ENCODE peak calls at places on chromosomes 4 and X, in four cellular contexts. S is K562, F is H1, A is GM12878. L is an unnamed sample.
A peak's percentile ranks its signal among the peaks of the same experiment; 100 is the strongest.

GRCh38 chr4:20253799-20254409 is 2.2 kb downstream of the SLIT2 start:
- DNase-seq in A (no peak), S (no peak), F (no peak), L (peak; percentile 67)

GRCh38 chr4:130053723-130054122 is 957.8 kb downstream of the C4orf33 start:
- DNase-seq in F (no peak), A (no peak), S (no peak), L (no peak)

GRCh38 chrX:10926404-10926803 is 184.7 kb upstream of the HCCS start:
- DNase-seq in S (no peak), A (no peak), F (no peak), L (no peak)

GRCh38 chr4:169253904-169254303 is 16.9 kb downstream of the SH3RF1 start:
- DNase-seq in S (no peak), F (no peak), A (no peak), L (no peak)

GRCh38 chrX:22365460-22365859 is 92.7 kb downstream of the CBLL2 start:
- DNase-seq in A (no peak), F (no peak), S (no peak), L (no peak)

GRCh38 chrX:29468911-29469494 is 746.4 kb upstream of the MAGEB2 start:
- DNase-seq in F (no peak), A (no peak), S (no peak), L (no peak)

GRCh38 chrX:51215266-51215665 is 117.4 kb upstream of the NUDT10 start:
- DNase-seq in F (no peak), A (no peak), S (no peak), L (no peak)

GRCh38 chr4:17072483-17072882 is 174.0 kb upstream of the LDB2 start:
- DNase-seq in F (no peak), S (no peak), A (no peak), L (no peak)

GRCh38 chrX:9164535-9165425 is 130.9 kb upstream of the FAM9B start:
- DNase-seq in S (no peak), A (no peak), F (no peak), L (no peak)

GRCh38 chrX:45445745-45446412 is 245.2 kb upstream of the DIPK2B start:
- DNase-seq in F (no peak), A (no peak), S (no peak), L (no peak)

GRCh38 chr4:159267940-159268327 is 165.1 kb downstream of the RAPGEF2 start:
- DNase-seq in S (no peak), F (no peak), A (no peak), L (no peak)

GRCh38 chr4:38241541-38241940 is 281.3 kb downstream of the PTTG2 start:
- DNase-seq in S (no peak), F (no peak), A (no peak), L (no peak)
- TF ChIP-seq NRF1 in S (no peak), F (no peak), A (no peak), L (no peak)

DNA sequence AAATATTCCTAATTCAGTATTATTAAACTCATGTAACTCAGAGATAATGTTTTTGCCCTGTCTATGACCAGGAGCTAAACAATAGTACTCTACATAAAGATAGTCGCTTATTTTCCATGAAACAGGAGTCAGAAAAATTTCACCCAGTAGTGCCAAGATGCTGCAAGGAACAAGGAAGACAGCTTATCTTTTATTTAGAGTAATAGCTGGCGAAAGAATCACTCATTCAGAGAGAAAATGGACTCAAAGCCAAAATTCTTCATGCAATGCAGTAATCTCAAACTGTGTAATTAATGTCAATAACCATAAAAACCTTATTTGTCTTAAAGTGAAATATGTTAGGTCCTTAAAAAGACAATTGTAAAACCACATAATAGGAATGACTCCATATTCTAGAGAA is 477.8 kb downstream of the ANKRD50 start:
- DNase-seq in S (no peak), A (no peak), F (no peak), L (no peak)
- H2AFZ ChIP-seq in S (no peak overlapping the region), A (no peak overlapping the region), F (no peak overlapping the region), L (peak overlapping the region; percentile 30)

DNA sequence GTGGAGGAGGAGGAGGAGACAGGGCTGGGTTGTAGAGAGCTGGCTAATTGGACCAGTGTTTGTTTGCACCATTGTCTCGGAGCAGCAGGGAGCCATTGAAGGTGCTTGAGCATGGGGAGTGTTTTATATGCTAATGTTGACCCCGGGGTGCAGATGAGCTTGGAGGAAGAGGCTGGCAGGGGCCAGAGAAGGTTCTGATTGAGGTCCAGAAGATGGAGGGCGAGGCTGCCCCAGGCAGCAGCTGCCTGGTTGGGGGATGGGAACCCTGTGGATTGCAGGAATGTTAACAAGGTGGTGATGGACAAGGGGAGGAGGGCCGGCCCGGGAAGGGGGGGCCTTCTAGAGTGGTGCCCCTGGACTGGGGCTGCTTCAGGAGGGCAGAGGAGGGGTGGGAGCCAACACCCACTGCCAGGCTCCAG is 18.0 kb downstream of the DOK7 start:
- DNase-seq in A (no peak), S (no peak), F (peak; percentile 50), L (no peak)
- TF ChIP-seq NRF1 in A (no peak), S (no peak), F (no peak), L (no peak)

GRCh38 chr4:124278477-124278876 is 434.1 kb downstream of the ANKRD50 start:
- DNase-seq in A (no peak), F (no peak), S (no peak), L (peak; percentile 29)
- H2AFZ ChIP-seq in A (no peak overlapping the region), F (no peak overlapping the region), S (no peak overlapping the region), L (no peak overlapping the region)

DNA sequence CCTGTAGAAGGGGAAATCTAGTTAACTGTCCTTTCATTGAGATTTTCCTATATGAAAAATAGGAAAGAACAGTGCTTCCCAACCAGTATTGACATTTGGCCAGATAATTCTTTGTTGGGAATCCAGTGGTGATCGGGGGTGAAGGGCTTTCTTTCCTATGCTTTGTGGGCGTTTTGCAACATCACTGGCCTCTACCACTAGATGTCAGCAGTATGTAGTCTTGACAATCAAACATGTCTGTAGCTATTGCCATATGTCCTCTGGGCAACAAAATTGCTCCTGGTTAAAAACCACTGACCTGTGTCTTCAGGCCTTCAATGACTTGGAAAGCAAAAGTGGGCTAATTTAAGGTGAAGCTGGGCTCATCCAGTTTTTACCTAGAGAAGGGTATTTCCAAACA is 658.5 kb downstream of the DACH2 start:
- DNase-seq in F (no peak), A (no peak), S (peak; percentile 2), L (peak; percentile 12)
- TF ChIP-seq NRF1 in F (no peak), A (no peak), S (no peak), L (no peak)

GRCh38 chr4:55458611-55459010 is 62.9 kb downstream of the TMEM165 start:
- DNase-seq in F (no peak), S (no peak), A (no peak), L (no peak)

GRCh38 chr4:55458164-55458563 is 62.4 kb downstream of the TMEM165 start:
- DNase-seq in S (no peak), A (no peak), F (no peak), L (no peak)
- H2AFZ ChIP-seq in S (no peak overlapping the region), A (no peak overlapping the region), F (no peak overlapping the region), L (no peak overlapping the region)

GRCh38 chr4:144656857-144657256 is 10.9 kb downstream of the HHIP start:
- DNase-seq in F (no peak), A (no peak), S (no peak), L (no peak)
- TF ChIP-seq NRF1 in F (no peak), A (no peak), S (no peak), L (no peak)

GRCh38 chr4:11427201-11427996 is 1.3 kb downstream of the HS3ST1 start:
- DNase-seq in A (no peak), F (no peak), S (no peak), L (no peak)
- H2AFZ ChIP-seq in A (no peak overlapping the region), F (peak overlapping the region; percentile 26), S (no peak overlapping the region), L (no peak overlapping the region)

GRCh38 chr4:105569851-105570207 is 17.4 kb downstream of the ARHGEF38 start:
- DNase-seq in A (no peak), S (no peak), F (no peak), L (no peak)

GRCh38 chr4:105572296-105572695 is 19.9 kb downstream of the ARHGEF38 start:
- DNase-seq in S (no peak), F (no peak), A (no peak), L (no peak)

GRCh38 chr4:105563352-105563751 is 10.9 kb downstream of the ARHGEF38 start:
- DNase-seq in F (no peak), A (no peak), S (no peak), L (no peak)

GRCh38 chr4:105569014-105569850 is 16.8 kb downstream of the ARHGEF38 start:
- DNase-seq in F (no peak), S (no peak), A (no peak), L (no peak)
- TF ChIP-seq NRF1 in F (no peak), S (no peak), A (no peak), L (no peak)

GRCh38 chr4:93748380-93748779 is 80.2 kb upstream of the ATOH1 start:
- DNase-seq in S (no peak), F (no peak), A (no peak), L (no peak)

GRCh38 chr4:93749351-93749761 is 79.2 kb upstream of the ATOH1 start:
- DNase-seq in A (peak; percentile 57), S (no peak), F (no peak), L (no peak)

GRCh38 chr4:93747220-93747619 is 81.3 kb upstream of the ATOH1 start:
- DNase-seq in S (no peak), A (no peak), F (no peak), L (peak; percentile 21)

GRCh38 chr4:93751410-93751809 is 77.1 kb upstream of the ATOH1 start:
- DNase-seq in A (no peak), S (no peak), F (no peak), L (no peak)

GRCh38 chr4:93748943-93749342 is 79.6 kb upstream of the ATOH1 start:
- DNase-seq in F (no peak), S (no peak), A (peak; percentile 32), L (no peak)
- H2AFZ ChIP-seq in F (no peak overlapping the region), S (no peak overlapping the region), A (peak overlapping the region; percentile 83), L (no peak overlapping the region)

L was measured in SK-N-SH.